ENCODE peak calls at places on chromosomes 7 and 10, in seven cellular contexts. V is HCT116, D is HepG2, K is K562, C is GM12878, G is SK-N-SH, L is H1. S is an unnamed sample.

GRCh38 chr10:962342-962741 is 25.9 kb upstream of the GTPBP4 start:
- DNase-seq in G (no peak), C (no peak), V (no peak), D (no peak), L (no peak), K (no peak), S (no peak)

GRCh38 chr10:110337906-110338305 is 33.2 kb upstream of the SMNDC1 start:
- DNase-seq in L (no peak), D (no peak), C (no peak), G (no peak), V (no peak), K (no peak), S (no peak)

GRCh38 chr10:74151057-74151878 is at the start of gene ADK:
- DNase-seq in C (no peak), V (peak; percentile 96), K (peak; percentile 99), G (peak; percentile 98), L (peak; percentile 98), D (peak; percentile 96), S (peak; percentile 99)

GRCh38 chr10:1625079-1625478 is 112.2 kb downstream of the ADARB2 start:
- DNase-seq in D (no peak), K (no peak), C (no peak), V (no peak), G (no peak), L (no peak), S (no peak)

GRCh38 chr7:151647006-151647405 is 127.3 kb upstream of the RHEB start:
- DNase-seq in D (no peak), C (no peak), K (no peak), L (no peak), G (no peak), V (no peak), S (no peak)

GRCh38 chr7:129394982-129395906 is 39.0 kb upstream of the STRIP2 start:
- DNase-seq in C (no peak), V (no peak), G (no peak), D (no peak), L (no peak), K (no peak), S (no peak)

GRCh38 chr7:116988363-116988989 is 35.2 kb downstream of the ST7 start:
- DNase-seq in K (no peak), C (no peak), V (no peak), L (no peak), D (no peak), G (peak; percentile 39), S (no peak)

GRCh38 chr10:68564712-68565111 is 4.6 kb downstream of the TET1 start:
- DNase-seq in G (no peak), K (no peak), V (no peak), D (no peak), C (no peak), L (no peak), S (no peak)

GRCh38 chr7:12942599-12942998 is 255.2 kb downstream of the ARL4A start:
- DNase-seq in K (no peak), V (no peak), C (no peak), G (no peak), L (no peak), D (peak; percentile 92), S (peak; percentile 25)

GRCh38 chr10:34816067-34817002 is 1.2 kb upstream of the PARD3 start:
- DNase-seq in C (no peak), G (peak; percentile 49), L (no peak), V (no peak), D (no peak), K (no peak), S (peak; percentile 49)

GRCh38 chr7:99399597-99399996 is 8.8 kb downstream of the PDAP1 start:
- DNase-seq in D (no peak), L (no peak), K (no peak), C (no peak), V (no peak), G (no peak), S (no peak)

GRCh38 chr7:134778941-134779740 is at the start of gene CALD1:
- DNase-seq in V (peak; percentile 26), G (peak; percentile 62), K (no peak), C (no peak), D (peak; percentile 78), L (peak; percentile 87), S (peak; percentile 85)

GRCh38 chr10:125679436-125679835 is 3.5 kb downstream of the TEX36 start:
- DNase-seq in K (no peak), C (no peak), D (no peak), G (no peak), L (no peak), V (no peak), S (no peak)

GRCh38 chr10:96292971-96293909 is 11.0 kb upstream of the DNTT start:
- DNase-seq in C (no peak), K (peak; percentile 8), L (no peak), D (peak; percentile 70), G (peak; percentile 36), V (peak; percentile 47), S (peak; percentile 83)

GRCh38 chr10:93916257-93917063 is 22.7 kb downstream of the SLC35G1 start:
- DNase-seq in D (peak; percentile 34), V (peak; percentile 22), C (no peak), K (no peak), L (no peak), G (peak; percentile 34), S (no peak)

GRCh38 chr7:42253316-42253715 is 16.3 kb upstream of the GLI3 start:
- DNase-seq in C (no peak), V (no peak), G (no peak), D (no peak), L (no peak), K (no peak), S (no peak)

GRCh38 chr10:97816609-97817008 is 33.0 kb upstream of the GOLGA7B start:
- DNase-seq in C (no peak), K (no peak), D (no peak), V (no peak), G (no peak), L (no peak), S (no peak)

GRCh38 chr10:30058570-30059132 is 735 bp downstream of the JCAD start:
- DNase-seq in K (no peak), D (no peak), L (no peak), C (no peak), V (no peak), G (peak; percentile 74), S (no peak)

GRCh38 chr10:29409241-29410051 is 120.6 kb downstream of the LYZL1 start:
- DNase-seq in L (no peak), C (no peak), K (peak; percentile 75), D (peak; percentile 47), V (peak; percentile 43), G (peak; percentile 88), S (peak; percentile 75)

GRCh38 chr10:43209064-43209455 is 57.8 kb downstream of the RASGEF1A start:
- DNase-seq in C (no peak), V (no peak), L (no peak), G (no peak), K (no peak), D (no peak), S (no peak)

GRCh38 chr10:70809011-70809611 is 6.6 kb upstream of the SGPL1 start:
- DNase-seq in D (peak; percentile 17), K (no peak), L (no peak), V (no peak), C (no peak), G (no peak), S (no peak)

GRCh38 chr10:16423599-16423998 is 13.2 kb upstream of the PTER start:
- DNase-seq in V (no peak), D (no peak), C (no peak), G (no peak), L (no peak), K (no peak), S (no peak)

GRCh38 chr10:49361178-49361554 is 34.7 kb downstream of the DRGX start:
- DNase-seq in D (no peak), L (no peak), G (no peak), C (no peak), K (no peak), V (no peak), S (no peak)

GRCh38 chr10:49362596-49363260 is 33.2 kb downstream of the DRGX start:
- DNase-seq in L (no peak), V (no peak), C (peak; percentile 69), G (no peak), D (peak; percentile 87), K (no peak), S (no peak)

GRCh38 chr10:49359349-49360231 is 36.3 kb downstream of the DRGX start:
- DNase-seq in D (peak; percentile 7), L (no peak), G (peak; percentile 85), K (no peak), C (no peak), V (no peak), S (no peak)

GRCh38 chr10:49361735-49362568 is 33.9 kb downstream of the DRGX start:
- DNase-seq in K (no peak), L (no peak), C (no peak), D (no peak), V (no peak), G (no peak), S (no peak)

GRCh38 chr10:49360271-49361177 is 35.4 kb downstream of the DRGX start:
- DNase-seq in G (peak; percentile 84), C (no peak), K (no peak), D (no peak), V (no peak), L (no peak), S (no peak)
- TF ChIP-seq JUND in G (no peak), C (no peak), K (no peak), D (no peak), V (no peak), L (no peak), S (no peak)

GRCh38 chr10:20673175-20673574 is 223.9 kb downstream of the NEBL start:
- DNase-seq in C (no peak), V (no peak), K (no peak), D (no peak), G (no peak), L (no peak), S (no peak)

GRCh38 chr10:20672724-20673123 is 224.4 kb downstream of the NEBL start:
- DNase-seq in V (no peak), D (no peak), G (no peak), C (no peak), K (no peak), L (no peak), S (no peak)

GRCh38 chr10:20674870-20675385 is 222.2 kb downstream of the NEBL start:
- DNase-seq in D (no peak), C (no peak), V (no peak), G (no peak), K (no peak), L (no peak), S (no peak)

GRCh38 chr10:20682782-20683181 is 214.3 kb downstream of the NEBL start:
- DNase-seq in G (no peak), C (no peak), L (no peak), D (no peak), V (no peak), K (no peak), S (no peak)

GRCh38 chr10:20677340-20677739 is 219.8 kb downstream of the NEBL start:
- DNase-seq in K (no peak), L (no peak), C (no peak), V (no peak), G (no peak), D (no peak), S (no peak)
- TF ChIP-seq JUND in K (no peak), L (no peak), C (no peak), V (no peak), G (no peak), D (no peak), S (no peak)

GRCh38 chr7:133411402-133411801 is 158.5 kb downstream of the EXOC4 start:
- DNase-seq in K (no peak), G (no peak), D (no peak), L (no peak), V (no peak), C (no peak), S (no peak)
- TF ChIP-seq JUND in K (no peak), G (no peak), D (no peak), L (no peak), V (no peak), C (no peak), S (no peak)

GRCh38 chr7:4809091-4809591 is 33.7 kb downstream of the AP5Z1 start:
- DNase-seq in V (no peak), G (no peak), K (no peak), L (no peak), C (no peak), D (no peak), S (no peak)
- TF ChIP-seq JUND in V (no peak), G (no peak), K (no peak), L (no peak), C (no peak), D (no peak), S (no peak)